ENCODE peak calls at places on chromosomes 3 and 15, in ten cellular contexts. Z is sigmoid colon; V is activated CD4-positive, alpha-beta T cell treated with anti-CD3 and anti-CD28 coated beads, Interleukin-2, amount 50 U/mL, for 48 hours; N is activated T-helper 1 cell treated with Interleukin-2 at 50 U/mL for 16 hours; K is lower leg skin; H is foreskin fibroblast; L is HepG2; Q is Calu3; A is A549; E is stimulated activated CD4-positive, alpha-beta T cell treated with anti-CD3 and anti-CD28 coated beads, Interleukin-1b, Interleukin-23, amount 100 ng/mL, for 24 hours. M is an unnamed sample.

GRCh38 chr3:30614373-30614772 is 8.0 kb downstream of the TGFBR2 start:
- DNase-seq in V (no peak), E (no peak), L (no peak), Z (no peak), N (no peak), K (no peak), H (no peak), A (no peak), Q (no peak), M (no peak)

GRCh38 chr3:25663324-25664065 is 1.2 kb downstream of the TOP2B start:
- DNase-seq in K (no peak), N (peak), Q (peak), L (peak), Z (no peak), E (peak), A (peak), H (no peak), V (peak), M (peak)

GRCh38 chr3:197355713-197356112 is 57.3 kb upstream of the DLG1 start:
- DNase-seq in Z (no peak), L (peak), Q (no peak), A (no peak), E (no peak), N (no peak), K (no peak), V (no peak), H (no peak), M (no peak)

GRCh38 chr3:23648965-23649328 is 156.8 kb upstream of the UBE2E1 start:
- DNase-seq in A (no peak), E (no peak), K (no peak), Z (no peak), L (no peak), H (peak), Q (no peak), V (no peak), N (no peak), M (no peak)

GRCh38 chr15:90099868-90100854 is 2.1 kb downstream of the IDH2 start:
- DNase-seq in K (no peak), L (peak), Q (no peak), H (peak), A (no peak), V (peak), N (no peak), E (no peak), Z (peak), M (no peak)

GRCh38 chr3:70120360-70120966 is 120.9 kb downstream of the SAMMSON start:
- DNase-seq in Q (peak), K (peak), E (peak), L (peak), H (no peak), V (peak), A (peak), Z (peak), N (no peak), M (peak)

GRCh38 chr3:100088735-100089368 is 25.4 kb downstream of the FILIP1L start:
- DNase-seq in E (no peak), L (peak), N (no peak), Q (no peak), V (no peak), A (no peak), K (no peak), Z (no peak), H (no peak), M (no peak)

GRCh38 chr3:16060945-16061344 is 113.5 kb upstream of the GALNT15 start:
- DNase-seq in Q (no peak), E (no peak), H (peak), K (peak), A (peak), N (no peak), V (no peak), L (no peak), Z (peak), M (no peak)

GRCh38 chr3:131735121-131735520 is 232.3 kb upstream of the MRPL3 start:
- DNase-seq in A (no peak), N (no peak), H (peak), V (no peak), Q (no peak), E (no peak), K (no peak), Z (no peak), L (no peak), M (no peak)

GRCh38 chr3:101828289-101828688 is 21.0 kb upstream of the NFKBIZ start:
- DNase-seq in N (no peak), E (no peak), A (no peak), Q (no peak), V (no peak), H (no peak), L (no peak), Z (no peak), K (no peak), M (peak)

GRCh38 chr3:197518794-197519451 is 36.8 kb downstream of the BDH1 start:
- DNase-seq in H (no peak), V (no peak), E (no peak), A (no peak), Q (no peak), L (no peak), Z (no peak), K (no peak), N (no peak), M (no peak)

GRCh38 chr15:93179072-93179471 is 90.1 kb upstream of the RGMA start:
- DNase-seq in A (no peak), V (no peak), H (no peak), K (peak), L (no peak), Q (peak), E (no peak), Z (peak), N (no peak), M (peak)

GRCh38 chr3:182621435-182622240 is 171.7 kb upstream of the ATP11B start:
- DNase-seq in Z (no peak), K (no peak), N (no peak), Q (peak), V (no peak), A (no peak), L (no peak), H (no peak), E (no peak), M (peak)

GRCh38 chr3:32401141-32401540 is 9.5 kb downstream of the CMTM7 start:
- DNase-seq in H (no peak), L (peak), A (peak), E (no peak), Q (no peak), K (no peak), Z (no peak), N (no peak), V (no peak), M (peak)

GRCh38 chr3:31450345-31450744 is 82.4 kb upstream of the STT3B start:
- DNase-seq in Q (no peak), L (no peak), K (no peak), N (no peak), Z (no peak), H (no peak), V (no peak), E (no peak), A (no peak), M (no peak)

GRCh38 chr15:58467121-58467721 is 35.4 kb downstream of the LIPC start:
- DNase-seq in H (no peak), V (no peak), Z (no peak), N (no peak), E (no peak), A (no peak), Q (peak), K (no peak), L (peak), M (no peak)

GRCh38 chr15:72532991-72533601 is 59.0 kb downstream of the ARIH1 start:
- DNase-seq in K (no peak), N (no peak), Z (no peak), V (peak), H (no peak), Q (peak), E (no peak), L (peak), A (no peak), M (peak)

GRCh38 chr3:104673981-104674380 is 692.7 kb upstream of the ALCAM start:
- DNase-seq in N (no peak), L (no peak), Z (no peak), K (no peak), A (no peak), V (no peak), E (no peak), H (no peak), Q (no peak), M (no peak)

GRCh38 chr3:129603561-129603942 is 2.9 kb downstream of the PLXND1 start:
- DNase-seq in Q (no peak), N (no peak), V (no peak), A (no peak), K (no peak), Z (no peak), E (no peak), H (no peak), L (no peak), M (no peak)

GRCh38 chr3:169509359-169509758 is 154.2 kb downstream of the MECOM start:
- DNase-seq in Z (no peak), N (no peak), H (no peak), A (no peak), V (no peak), E (no peak), L (no peak), Q (no peak), K (no peak), M (no peak)

GRCh38 chr3:186566772-186567071 is 417 bp downstream of the TBCCD1 start:
- DNase-seq in H (no peak), A (no peak), Z (no peak), L (no peak), N (no peak), K (no peak), E (no peak), V (no peak), Q (no peak), M (no peak)

GRCh38 chr3:111851511-111851954 is 7.5 kb upstream of the PHLDB2 start:
- DNase-seq in V (no peak), Z (no peak), A (no peak), Q (no peak), N (no peak), H (peak), E (no peak), K (no peak), L (no peak), M (no peak)

GRCh38 chr3:32138545-32139104 is 32.2 kb downstream of the GPD1L start:
- DNase-seq in N (no peak), L (no peak), V (peak), H (no peak), Q (no peak), K (no peak), E (no peak), A (no peak), Z (no peak), M (no peak)

GRCh38 chr3:178352300-178353021 is 183.8 kb upstream of the KCNMB2 start:
- DNase-seq in N (no peak), Z (no peak), Q (peak), E (no peak), A (peak), H (peak), L (no peak), V (no peak), K (no peak), M (peak)

GRCh38 chr3:63625161-63625560 is 27.3 kb upstream of the SNTN start:
- DNase-seq in A (no peak), V (no peak), K (no peak), H (peak), Q (peak), Z (no peak), L (no peak), N (no peak), E (no peak), M (peak)

GRCh38 chr3:42852443-42852842 is 23.2 kb downstream of the CYP8B1 start:
- DNase-seq in K (peak), V (no peak), A (no peak), N (no peak), Q (no peak), H (no peak), Z (no peak), E (no peak), L (no peak), M (no peak)

GRCh38 chr3:111797035-111797717 is 61.9 kb upstream of the PHLDB2 start:
- DNase-seq in Z (no peak), K (no peak), H (peak), E (no peak), V (no peak), A (no peak), L (no peak), N (no peak), Q (no peak), M (no peak)

GRCh38 chr3:33447958-33448357 is 7.8 kb upstream of the UBP1 start:
- DNase-seq in H (no peak), L (no peak), K (no peak), Z (no peak), A (no peak), Q (no peak), E (no peak), N (no peak), V (no peak), M (no peak)

GRCh38 chr3:113079532-113079931 is 88.7 kb downstream of the GTPBP8 start:
- DNase-seq in V (no peak), E (no peak), A (no peak), N (no peak), Q (no peak), L (no peak), K (no peak), H (no peak), Z (no peak), M (no peak)

GRCh38 chr3:112376996-112377395 is 44.0 kb downstream of the CD200 start:
- DNase-seq in H (peak), A (no peak), Z (no peak), V (no peak), N (no peak), L (no peak), K (no peak), Q (no peak), E (no peak), M (no peak)

GRCh38 chr3:66029443-66029842 is 9.3 kb downstream of the MAGI1 start:
- DNase-seq in H (no peak), L (no peak), K (no peak), V (no peak), Q (no peak), A (no peak), Z (no peak), E (no peak), N (no peak), M (no peak)

GRCh38 chr15:59622289-59622688 is 10.7 kb downstream of the GCNT3 start:
- DNase-seq in E (no peak), Q (peak), H (peak), L (peak), A (peak), K (no peak), N (peak), Z (no peak), V (peak), M (peak)

GRCh38 chr15:39332846-39333245 is 248.0 kb upstream of the THBS1 start:
- DNase-seq in K (no peak), L (no peak), V (no peak), Z (no peak), E (no peak), A (no peak), H (no peak), Q (no peak), N (no peak), M (no peak)